ENCODE peak calls at places on chromosomes 1 and 21, in nine cellular contexts. B is neural progenitor cell; M is left ventricle myocardium inferior; Z is CD4-positive, alpha-beta memory T cell; F is PC-3; O is hepatocyte; W is BJ; X is GM23248; T is ovary. S is an unnamed sample. For H3K27me3, the result is how much of the 10 kb centered on the place peaks cover.

GRCh38 chr1:153439273-153439672 is 21.2 kb downstream of the S100A7 start:
- DNase-seq in T (no peak), F (no peak), Z (no peak), O (no peak), M (no peak), B (no peak), X (no peak), W (no peak), S (no peak)

GRCh38 chr21:25895565-25896205 is 160.9 kb downstream of the GABPA start:
- DNase-seq in F (peak), T (no peak), O (no peak), W (no peak), X (peak), Z (peak), M (no peak), B (peak), S (no peak)

GRCh38 chr1:198633675-198634121 is 5.1 kb upstream of the PTPRC start:
- DNase-seq in X (no peak), Z (no peak), T (no peak), W (no peak), M (no peak), F (no peak), O (no peak), B (no peak), S (no peak)

GRCh38 chr1:99764439-99764838 is 2.0 kb downstream of the FRRS1 start:
- DNase-seq in W (no peak), X (no peak), T (no peak), F (no peak), O (no peak), M (no peak), B (no peak), Z (no peak), S (no peak)

GRCh38 chr1:115757866-115758265 is 10.6 kb downstream of the CASQ2 start:
- DNase-seq in X (no peak), F (no peak), W (no peak), B (no peak), T (no peak), O (no peak), M (no peak), Z (no peak), S (no peak)

GRCh38 chr1:186421446-186421845 is 39.5 kb downstream of the PDC start:
- DNase-seq in X (no peak), T (no peak), B (no peak), M (no peak), Z (no peak), O (no peak), F (no peak), W (no peak), S (no peak)

GRCh38 chr1:155466996-155467395 is 95.6 kb downstream of the ASH1L start:
- DNase-seq in F (peak), B (no peak), M (no peak), X (peak), W (peak), Z (no peak), T (no peak), O (peak), S (no peak)

GRCh38 chr1:111116496-111116895 is 23.4 kb downstream of the DRAM2 start:
- DNase-seq in B (no peak), T (no peak), F (no peak), M (no peak), Z (no peak), W (no peak), O (no peak), X (no peak), S (no peak)

GRCh38 chr1:202106340-202107284 is 16.1 kb upstream of the GPR37L1 start:
- DNase-seq in B (no peak), X (peak), M (no peak), T (no peak), O (peak), W (no peak), Z (no peak), F (peak), S (peak)

GRCh38 chr1:41359211-41360073 is 1.8 kb upstream of the FOXO6 start:
- DNase-seq in F (no peak), T (no peak), W (no peak), X (peak), O (no peak), B (peak), M (no peak), Z (no peak), S (peak)

GRCh38 chr1:165753934-165754333 is 14.7 kb downstream of the TMCO1 start:
- DNase-seq in T (no peak), M (no peak), F (no peak), W (no peak), O (no peak), B (no peak), X (no peak), Z (no peak), S (no peak)

GRCh38 chr1:4516596-4516995 is 137.8 kb upstream of the AJAP1 start:
- DNase-seq in F (no peak), B (no peak), X (no peak), O (no peak), M (no peak), T (no peak), W (no peak), Z (no peak), S (no peak)

GRCh38 chr1:2820731-2821372 is 19.4 kb upstream of the TTC34 start:
- DNase-seq in W (no peak), T (no peak), Z (no peak), F (no peak), B (no peak), M (no peak), O (no peak), X (no peak), S (no peak)

GRCh38 chr1:114349891-114350605 is 161.0 kb downstream of the TRIM33 start:
- DNase-seq in O (no peak), M (no peak), F (no peak), Z (no peak), W (no peak), X (no peak), T (no peak), B (no peak), S (peak)

GRCh38 chr1:60670313-60670712 is 412.0 kb upstream of the NFIA start:
- DNase-seq in O (no peak), Z (no peak), T (no peak), W (no peak), F (no peak), X (no peak), M (no peak), B (no peak), S (no peak)

GRCh38 chr1:110672753-110673108 is 2.0 kb downstream of the KCNA3 start:
- DNase-seq in F (no peak), T (no peak), M (no peak), B (no peak), O (no peak), X (no peak), Z (peak), W (no peak), S (no peak)

GRCh38 chr1:228013322-228014234 is 6.8 kb downstream of the WNT3A start:
- DNase-seq in F (peak), M (no peak), W (no peak), X (no peak), O (no peak), Z (no peak), T (no peak), B (no peak), S (peak)

GRCh38 chr21:45292399-45293213 is 4.9 kb upstream of the POFUT2 start:
- DNase-seq in Z (peak), W (no peak), X (peak), T (peak), F (peak), O (peak), B (peak), M (peak), S (peak)

GRCh38 chr1:64309468-64309867 is 106.0 kb downstream of the UBE2U start:
- DNase-seq in Z (no peak), W (no peak), F (no peak), X (no peak), B (no peak), M (no peak), T (no peak), O (no peak), S (no peak)

GRCh38 chr21:31184462-31184861 is 146.2 kb upstream of the KRTAP19-8 start:
- DNase-seq in W (no peak), O (no peak), F (no peak), X (no peak), M (no peak), B (no peak), T (no peak), Z (peak), S (no peak)

GRCh38 chr1:151934048-151934493 is 24.8 kb upstream of the THEM4 start:
- DNase-seq in W (no peak), F (peak), T (no peak), X (peak), M (no peak), O (peak), Z (peak), B (peak), S (peak)

GRCh38 chr1:205535866-205536758 is 31.6 kb downstream of the CDK18 start:
- DNase-seq in X (no peak), W (no peak), T (no peak), Z (no peak), B (no peak), O (no peak), M (no peak), F (no peak), S (peak)

GRCh38 chr21:14942801-14943490 is 121.9 kb downstream of the NRIP1 start:
- DNase-seq in X (peak), Z (no peak), F (no peak), M (no peak), O (no peak), B (no peak), W (no peak), T (no peak), S (no peak)

GRCh38 chr1:45769261-45769932 is 18.9 kb upstream of the IPP start:
- DNase-seq in X (peak), Z (no peak), W (no peak), T (no peak), B (peak), O (no peak), M (no peak), F (no peak), S (peak)

GRCh38 chr21:17463441-17463840 is 49.4 kb upstream of the CXADR start:
- DNase-seq in Z (no peak), X (peak), M (no peak), T (no peak), O (peak), B (peak), F (no peak), W (peak), S (no peak)

GRCh38 chr1:231778009-231778719 is 151.6 kb downstream of the DISC1 start:
- DNase-seq in X (peak), Z (no peak), F (peak), M (peak), B (no peak), T (no peak), W (no peak), O (peak), S (no peak)

GRCh38 chr1:238469146-238469601 is 578.5 kb upstream of the ZP4 start:
- DNase-seq in B (no peak), F (no peak), W (no peak), X (peak), Z (no peak), O (no peak), M (no peak), T (no peak), S (no peak)

GRCh38 chr1:92273039-92273438 is 25.7 kb downstream of the GLMN start:
- DNase-seq in B (no peak), Z (no peak), F (no peak), T (no peak), O (no peak), X (no peak), M (no peak), W (no peak), S (no peak)

GRCh38 chr1:93979718-93980319 is 70.6 kb upstream of the GCLM start:
- DNase-seq in W (peak), M (peak), T (peak), X (peak), O (peak), F (peak), Z (no peak), B (no peak), S (no peak)

GRCh38 chr1:165445388-165445787 is 462 bp upstream of the RXRG start:
- DNase-seq in B (peak), W (no peak), O (no peak), F (no peak), M (no peak), Z (no peak), T (no peak), X (no peak), S (no peak)

GRCh38 chr21:41715649-41716321 is 51.1 kb downstream of the RIPK4 start:
- DNase-seq in X (no peak), Z (no peak), O (peak), B (no peak), M (no peak), T (no peak), W (no peak), F (peak), S (no peak)
- H3K27me3 ChIP-seq in X (under half), Z (under half), O (under half), B (under half), M (half or more), T (under half), W (under half), F (under half), S (under half)

DNA sequence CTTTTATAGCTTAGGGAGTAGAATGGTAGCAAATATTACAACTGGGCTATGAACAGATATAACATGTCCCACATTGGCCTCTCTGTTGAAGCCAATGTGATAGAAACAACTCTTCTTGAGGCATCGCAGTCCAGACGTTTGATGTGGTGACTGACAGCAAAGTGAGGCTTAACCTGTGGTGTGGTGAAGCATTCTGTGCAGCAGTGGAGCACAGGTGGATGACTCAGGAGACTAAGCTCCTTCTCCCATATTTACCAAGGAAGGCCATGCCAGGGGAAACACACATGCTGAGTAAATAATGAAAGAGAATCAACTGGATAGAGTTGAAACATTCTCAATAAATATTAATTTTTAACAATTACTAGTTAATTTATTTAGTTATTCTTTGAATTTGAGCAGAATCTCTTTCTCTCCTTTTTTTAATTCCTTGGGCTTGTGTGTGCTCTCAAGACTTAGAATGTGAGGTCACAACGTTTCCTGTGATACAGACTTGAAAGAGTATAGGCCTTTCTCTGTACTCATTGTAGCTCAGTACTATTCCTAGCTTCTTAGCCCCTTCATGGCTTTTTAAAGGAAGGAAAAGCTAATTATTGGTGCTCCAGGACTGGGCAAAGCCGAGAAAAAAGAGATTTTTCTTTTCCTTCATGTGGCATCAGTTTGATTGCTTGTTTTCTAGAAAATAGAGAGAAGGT is 17.6 kb downstream of the CRB1 start:
- DNase-seq in M (no peak), F (peak), Z (no peak), B (no peak), T (no peak), X (no peak), O (peak), W (no peak), S (no peak)
- H3K4me3 ChIP-seq in M (no peak), F (no peak), Z (no peak), B (no peak), T (no peak), X (no peak), O (no peak), W (no peak), S (no peak)

DNA sequence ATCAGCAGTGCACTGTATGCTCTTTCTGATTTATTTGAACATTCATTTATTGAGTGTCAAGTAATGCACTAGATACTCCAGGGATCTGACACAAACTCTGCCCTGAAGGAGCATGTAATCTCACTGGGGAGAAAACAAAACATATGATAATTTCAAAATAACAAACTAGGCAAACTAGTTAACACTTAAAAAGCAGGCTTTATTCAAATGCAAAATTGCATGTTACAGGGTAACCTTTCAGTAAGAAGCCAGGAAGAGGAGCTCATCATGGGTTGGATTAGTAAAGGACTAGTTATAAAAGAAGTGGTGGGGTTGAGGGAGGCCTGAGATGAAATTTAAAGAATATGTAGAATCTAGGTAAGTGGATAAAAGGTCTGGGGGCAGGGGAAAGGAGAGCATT is 20.9 kb downstream of the SELL start:
- DNase-seq in T (no peak), F (no peak), X (no peak), Z (no peak), M (no peak), B (no peak), W (no peak), O (no peak), S (no peak)
- H3K27me3 ChIP-seq in T (under half), F (under half), X (under half), Z (under half), M (under half), B (under half), W (under half), O (under half), S (under half)

DNA sequence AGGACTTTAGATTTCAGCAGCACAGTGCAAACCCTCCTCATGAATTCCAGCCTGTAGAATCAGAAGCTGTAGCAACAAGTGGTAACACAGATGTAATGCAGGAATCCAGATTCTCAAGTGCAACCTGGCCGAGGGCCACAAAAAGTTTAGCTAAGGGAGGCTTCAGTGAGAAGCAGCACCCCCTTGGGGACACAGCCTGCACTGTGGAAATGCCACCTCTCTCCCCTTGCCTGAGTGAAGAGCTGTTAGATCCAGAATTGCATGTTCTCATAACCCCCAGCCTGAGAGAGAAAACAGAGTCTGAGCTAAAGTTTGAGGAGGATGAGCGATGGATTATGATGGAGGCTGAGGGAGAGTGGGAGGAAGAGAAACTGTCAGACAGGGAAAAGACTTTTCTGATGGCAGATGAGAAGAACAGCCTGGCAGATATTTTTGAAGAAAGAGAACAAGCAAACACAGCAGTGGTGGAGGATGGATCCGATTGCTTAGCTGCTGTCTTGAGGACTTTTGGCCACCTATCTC is 80.5 kb upstream of the BMP8A start:
- DNase-seq in T (peak), M (peak), Z (peak), F (peak), B (peak), O (peak), W (peak), X (peak), S (peak)
- H3K4me3 ChIP-seq in T (no peak), M (peak), Z (no peak), F (peak), B (peak), O (no peak), W (peak), X (peak), S (peak)

GRCh38 chr1:1006305-1007159 is 6.6 kb upstream of the HES4 start:
- DNase-seq in T (peak), Z (no peak), O (peak), W (no peak), M (no peak), B (no peak), X (no peak), F (peak), S (peak)
- H3K27me3 ChIP-seq in T (under half), Z (under half), O (under half), W (under half), M (under half), B (under half), X (under half), F (under half), S (under half)

GRCh38 chr21:26966978-26967913 is at the start of gene ADAMTS5:
- DNase-seq in X (peak), W (no peak), O (peak), F (peak), M (peak), B (peak), T (peak), Z (no peak), S (peak)

GRCh38 chr21:26966360-26966977 is 419 bp downstream of the ADAMTS5 start:
- DNase-seq in O (peak), W (no peak), M (no peak), X (peak), B (no peak), T (peak), Z (no peak), F (no peak), S (no peak)

GRCh38 chr21:26964379-26964778 is 2.5 kb downstream of the ADAMTS5 start:
- DNase-seq in T (peak), W (no peak), O (no peak), Z (no peak), X (peak), M (peak), F (no peak), B (peak), S (peak)

GRCh38 chr21:26965091-26965566 is 1.8 kb downstream of the ADAMTS5 start:
- DNase-seq in W (no peak), O (no peak), X (peak), B (no peak), F (no peak), T (no peak), Z (no peak), M (no peak), S (peak)

GRCh38 chr21:26965567-26966359 is 1.1 kb downstream of the ADAMTS5 start:
- DNase-seq in T (peak), M (peak), X (peak), O (peak), Z (no peak), W (no peak), F (no peak), B (peak), S (peak)
- H3K4me3 ChIP-seq in T (peak), M (peak), X (peak), O (peak), Z (no peak), W (peak), F (peak), B (peak), S (peak)

GRCh38 chr21:36719614-36720013 is 20.7 kb downstream of the SIM2 start:
- DNase-seq in W (no peak), T (no peak), B (no peak), M (no peak), O (peak), F (no peak), X (no peak), Z (no peak), S (peak)
- H3K27me3 ChIP-seq in W (under half), T (under half), B (under half), M (half or more), O (under half), F (under half), X (half or more), Z (under half), S (under half)

GRCh38 chr1:167430134-167430848 is 88.0 kb downstream of the CD247 start:
- DNase-seq in Z (no peak), F (no peak), X (no peak), B (no peak), M (no peak), O (no peak), W (no peak), T (no peak), S (peak)
- H3K4me3 ChIP-seq in Z (no peak), F (no peak), X (no peak), B (no peak), M (no peak), O (no peak), W (no peak), T (no peak), S (no peak)